ENCODE peak calls at places on chromosomes 1 and 21, in nine cellular contexts. Z is right atrium auricular region; F is endothelial cell of umbilical vein; D is pancreas; O is fibroblast of mammary gland; Y is CD8-positive, alpha-beta T cell; K is BE2C; Q is BJ; J is AG10803. S is an unnamed sample.

GRCh38 chr21:26977741-26978140 is 10.9 kb upstream of the ADAMTS5 start:
- DNase-seq in Z (no peak), F (no peak), D (no peak), O (peak), Y (no peak), K (no peak), Q (no peak), J (peak), S (no peak)

GRCh38 chr1:214337536-214337935 is 56.6 kb downstream of the SMYD2 start:
- DNase-seq in Z (no peak), F (peak), D (no peak), O (peak), Y (no peak), K (no peak), Q (peak), J (peak), S (peak)

GRCh38 chr1:234154320-234155251 is 218.7 kb upstream of the COA6 start:
- DNase-seq in Z (no peak), F (peak), D (no peak), O (peak), Y (no peak), K (peak), Q (peak), J (peak), S (peak)

GRCh38 chr1:185966487-185966886 is 232.3 kb downstream of the HMCN1 start:
- DNase-seq in Z (no peak), F (peak), D (no peak), O (no peak), Y (no peak), K (no peak), Q (no peak), J (peak), S (no peak)

GRCh38 chr1:30001452-30002039 is 721.8 kb downstream of the MATN1 start:
- DNase-seq in Z (no peak), F (no peak), D (no peak), O (no peak), Y (no peak), K (no peak), Q (no peak), J (no peak), S (no peak)

GRCh38 chr1:50476800-50477199 is 53.6 kb upstream of the DMRTA2 start:
- DNase-seq in Z (no peak), F (no peak), D (no peak), O (no peak), Y (no peak), K (no peak), Q (no peak), J (no peak), S (no peak)

GRCh38 chr1:195663549-195664280 is 944.5 kb downstream of the KCNT2 start:
- DNase-seq in Z (no peak), F (no peak), D (no peak), O (peak), Y (no peak), K (no peak), Q (peak), J (peak), S (peak)

GRCh38 chr1:2574350-2574749 is 12.2 kb upstream of the PRXL2B start:
- DNase-seq in Z (no peak), F (no peak), D (no peak), O (no peak), Y (no peak), K (no peak), Q (no peak), J (peak), S (no peak)

GRCh38 chr1:203367051-203367450 is 16.1 kb upstream of the FMOD start:
- DNase-seq in Z (no peak), F (no peak), D (no peak), O (no peak), Y (no peak), K (no peak), Q (no peak), J (no peak), S (no peak)

GRCh38 chr21:26280715-26281310 is 110.2 kb upstream of the APP start:
- DNase-seq in Z (no peak), F (no peak), D (no peak), O (peak), Y (no peak), K (peak), Q (no peak), J (peak), S (no peak)

GRCh38 chr1:199463521-199464127 is 563.9 kb upstream of the NR5A2 start:
- DNase-seq in Z (no peak), F (peak), D (peak), O (peak), Y (no peak), K (peak), Q (peak), J (peak), S (peak)

GRCh38 chr1:1132042-1132927 is 16.4 kb upstream of the C1orf159 start:
- DNase-seq in Z (no peak), F (no peak), D (no peak), O (no peak), Y (no peak), K (no peak), Q (no peak), J (no peak), S (no peak)

GRCh38 chr21:14734191-14734590 is 188.1 kb upstream of the SAMSN1 start:
- DNase-seq in Z (no peak), F (no peak), D (no peak), O (no peak), Y (no peak), K (no peak), Q (no peak), J (no peak), S (no peak)

GRCh38 chr1:56709269-56709880 is 64.3 kb downstream of the PRKAA2 start:
- DNase-seq in Z (no peak), F (peak), D (no peak), O (peak), Y (no peak), K (no peak), Q (no peak), J (peak), S (peak)

GRCh38 chr1:20476260-20477038 is 9.6 kb downstream of the CAMK2N1 start:
- DNase-seq in Z (no peak), F (no peak), D (peak), O (no peak), Y (no peak), K (peak), Q (no peak), J (no peak), S (no peak)

GRCh38 chr1:10217748-10218441 is 7.5 kb downstream of the KIF1B start:
- DNase-seq in Z (peak), F (peak), D (no peak), O (peak), Y (no peak), K (no peak), Q (no peak), J (peak), S (no peak)

GRCh38 chr1:10943991-10944730 is 68.3 kb upstream of the TARDBP start:
- DNase-seq in Z (no peak), F (peak), D (no peak), O (peak), Y (no peak), K (peak), Q (no peak), J (peak), S (peak)

GRCh38 chr1:242556276-242556675 is 31.8 kb upstream of the PLD5 start:
- DNase-seq in Z (no peak), F (no peak), D (no peak), O (no peak), Y (no peak), K (no peak), Q (no peak), J (no peak), S (no peak)

GRCh38 chr1:64082459-64082858 is 121.0 kb upstream of the UBE2U start:
- DNase-seq in Z (no peak), F (no peak), D (no peak), O (peak), Y (no peak), K (no peak), Q (no peak), J (peak), S (no peak)

GRCh38 chr1:7404046-7404742 is 366.9 kb upstream of the VAMP3 start:
- DNase-seq in Z (peak), F (no peak), D (no peak), O (no peak), Y (no peak), K (no peak), Q (no peak), J (no peak), S (no peak)

GRCh38 chr1:32798679-32799416 is 18.3 kb downstream of the YARS1 start:
- DNase-seq in Z (no peak), F (no peak), D (no peak), O (no peak), Y (no peak), K (peak), Q (no peak), J (no peak), S (no peak)

GRCh38 chr21:21385404-21385803 is 387.2 kb downstream of the NCAM2 start:
- DNase-seq in Z (no peak), F (no peak), D (no peak), O (no peak), Y (no peak), K (no peak), Q (no peak), J (no peak), S (no peak)

GRCh38 chr1:116886532-116886931 is 23.2 kb upstream of the PTGFRN start:
- DNase-seq in Z (no peak), F (peak), D (no peak), O (peak), Y (no peak), K (no peak), Q (no peak), J (peak), S (no peak)

GRCh38 chr1:24596401-24596880 is 40.6 kb downstream of the NCMAP start:
- DNase-seq in Z (no peak), F (no peak), D (no peak), O (no peak), Y (no peak), K (no peak), Q (no peak), J (no peak), S (no peak)

GRCh38 chr1:6962956-6963915 is 178.0 kb downstream of the CAMTA1 start:
- DNase-seq in Z (peak), F (peak), D (peak), O (peak), Y (peak), K (no peak), Q (no peak), J (no peak), S (no peak)

GRCh38 chr1:17188217-17188616 is 16.7 kb upstream of the PADI1 start:
- DNase-seq in Z (no peak), F (no peak), D (no peak), O (no peak), Y (no peak), K (no peak), Q (no peak), J (no peak), S (no peak)

GRCh38 chr1:106620521-106620954 is 435.9 kb upstream of the PRMT6 start:
- DNase-seq in Z (no peak), F (no peak), D (no peak), O (peak), Y (no peak), K (no peak), Q (no peak), J (peak), S (peak)

GRCh38 chr1:206556047-206556747 is 48.9 kb downstream of the RASSF5 start:
- DNase-seq in Z (no peak), F (no peak), D (no peak), O (no peak), Y (no peak), K (no peak), Q (no peak), J (no peak), S (no peak)

GRCh38 chr1:22778842-22779520 is 68.3 kb downstream of the EPHB2 start:
- DNase-seq in Z (no peak), F (no peak), D (no peak), O (no peak), Y (no peak), K (no peak), Q (no peak), J (no peak), S (no peak)

GRCh38 chr1:97989094-97989680 is 68.4 kb upstream of the DPYD start:
- DNase-seq in Z (no peak), F (no peak), D (no peak), O (peak), Y (no peak), K (no peak), Q (no peak), J (peak), S (no peak)

GRCh38 chr1:178060789-178061556 is 32.9 kb upstream of the RASAL2 start:
- DNase-seq in Z (no peak), F (no peak), D (peak), O (peak), Y (no peak), K (no peak), Q (peak), J (peak), S (peak)

GRCh38 chr1:212970085-212970484 is 19.7 kb downstream of the VASH2 start:
- DNase-seq in Z (no peak), F (no peak), D (no peak), O (no peak), Y (no peak), K (no peak), Q (no peak), J (no peak), S (no peak)

GRCh38 chr1:60575326-60575874 is 501.8 kb upstream of the C1orf87 start:
- DNase-seq in Z (no peak), F (no peak), D (no peak), O (no peak), Y (no peak), K (no peak), Q (no peak), J (no peak), S (no peak)

GRCh38 chr1:63873751-63874150 is 99.9 kb downstream of the ROR1 start:
- DNase-seq in Z (no peak), F (peak), D (no peak), O (peak), Y (no peak), K (no peak), Q (no peak), J (peak), S (peak)

GRCh38 chr21:42562816-42563215 is 49.2 kb downstream of the SLC37A1 start:
- DNase-seq in Z (no peak), F (no peak), D (no peak), O (no peak), Y (no peak), K (no peak), Q (no peak), J (no peak), S (no peak)

GRCh38 chr1:70504176-70504820 is 93.2 kb downstream of the CTH start:
- DNase-seq in Z (no peak), F (peak), D (no peak), O (peak), Y (no peak), K (peak), Q (no peak), J (peak), S (no peak)

GRCh38 chr21:32920474-32920873 is 105.3 kb upstream of the OLIG2 start:
- DNase-seq in Z (no peak), F (no peak), D (no peak), O (no peak), Y (no peak), K (no peak), Q (no peak), J (no peak), S (no peak)

GRCh38 chr21:32918467-32919140 is 107.1 kb upstream of the OLIG2 start:
- DNase-seq in Z (no peak), F (no peak), D (no peak), O (no peak), Y (no peak), K (no peak), Q (no peak), J (no peak), S (no peak)

GRCh38 chr21:32925098-32925497 is 100.6 kb upstream of the OLIG2 start:
- DNase-seq in Z (no peak), F (no peak), D (no peak), O (no peak), Y (no peak), K (no peak), Q (no peak), J (no peak), S (no peak)

GRCh38 chr21:32917392-32918135 is 108.2 kb upstream of the OLIG2 start:
- DNase-seq in Z (no peak), F (no peak), D (no peak), O (no peak), Y (no peak), K (no peak), Q (no peak), J (peak), S (peak)

GRCh38 chr21:32921632-32922230 is 104.0 kb upstream of the OLIG2 start:
- DNase-seq in Z (no peak), F (peak), D (no peak), O (peak), Y (peak), K (peak), Q (no peak), J (no peak), S (no peak)
- TF ChIP-seq CTCF in Z (peak), F (peak), D (no peak), O (peak), Y (peak), K (peak), Q (peak), J (peak), S (peak)

DNA sequence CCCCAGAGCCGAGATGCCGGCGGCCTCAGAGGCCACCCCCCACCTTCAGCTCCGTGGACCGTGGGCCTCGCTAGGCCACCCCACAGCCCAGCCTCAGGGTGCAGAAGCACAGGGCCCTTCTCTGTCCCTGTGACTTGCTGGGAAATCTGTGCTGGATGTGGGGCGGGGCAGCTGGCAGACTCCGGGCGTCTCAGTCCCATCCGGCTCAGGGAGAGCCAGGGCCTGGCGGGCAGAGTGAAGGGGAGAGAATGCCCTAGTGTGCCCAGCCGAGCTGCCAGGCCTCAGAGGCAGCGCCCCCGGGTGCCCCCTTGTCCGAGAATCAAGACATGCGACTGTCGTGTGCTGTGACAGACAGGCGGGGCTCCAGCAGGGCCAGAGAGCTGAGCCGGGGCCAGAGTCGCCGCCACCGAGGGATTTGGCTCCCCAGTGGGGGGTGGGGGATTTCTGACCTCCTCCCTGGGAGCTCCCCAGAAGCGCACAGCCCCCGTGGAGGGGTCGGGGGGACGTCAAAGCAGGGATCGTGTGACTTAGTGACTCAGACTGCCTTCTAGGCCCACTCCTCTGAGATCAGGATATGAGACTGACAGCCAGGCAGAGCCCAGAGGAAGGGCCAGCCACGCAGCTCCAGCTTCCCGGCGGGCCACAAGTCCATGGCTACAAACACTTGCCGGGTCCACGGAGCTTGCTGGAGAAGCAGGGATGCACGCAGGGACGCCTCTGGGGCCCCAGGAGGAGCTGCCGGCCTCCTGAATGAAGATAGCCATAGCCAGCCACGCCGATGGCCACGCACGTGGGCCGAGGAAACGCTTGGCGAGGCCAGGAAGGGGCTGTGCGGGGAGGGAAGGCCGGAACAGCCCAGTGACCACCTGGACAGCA is 11.9 kb downstream of the COL6A1 start:
- DNase-seq in Z (peak), F (no peak), D (peak), O (peak), Y (no peak), K (peak), Q (no peak), J (no peak), S (no peak)
- H3K4me3 ChIP-seq in Z (no peak), F (no peak), D (no peak), O (no peak), Y (no peak), K (no peak), Q (no peak), J (peak), S (no peak)

GRCh38 chr1:169130683-169131082 is 24.2 kb downstream of the ATP1B1 start:
- DNase-seq in Z (no peak), F (no peak), D (no peak), O (no peak), Y (no peak), K (no peak), Q (no peak), J (no peak), S (no peak)

GRCh38 chr1:169137357-169137756 is 30.9 kb downstream of the ATP1B1 start:
- DNase-seq in Z (no peak), F (no peak), D (no peak), O (no peak), Y (no peak), K (no peak), Q (no peak), J (no peak), S (no peak)

GRCh38 chr1:169133228-169133576 is 26.7 kb downstream of the ATP1B1 start:
- DNase-seq in Z (no peak), F (no peak), D (no peak), O (no peak), Y (no peak), K (no peak), Q (no peak), J (no peak), S (no peak)

GRCh38 chr1:169132512-169133227 is 26.2 kb downstream of the ATP1B1 start:
- DNase-seq in Z (no peak), F (no peak), D (no peak), O (no peak), Y (no peak), K (no peak), Q (no peak), J (no peak), S (no peak)

GRCh38 chr1:169133801-169134558 is 27.5 kb downstream of the ATP1B1 start:
- DNase-seq in Z (no peak), F (no peak), D (no peak), O (peak), Y (no peak), K (no peak), Q (no peak), J (peak), S (no peak)
- TF ChIP-seq CTCF in Z (peak), F (no peak), D (peak), O (peak), Y (no peak), K (peak), Q (peak), J (peak), S (peak)

GRCh38 chr1:35769188-35769758 is 505 bp downstream of the CLSPN start:
- DNase-seq in Z (peak), F (peak), D (peak), O (peak), Y (peak), K (peak), Q (peak), J (peak), S (peak)
- H3K4me3 ChIP-seq in Z (peak), F (peak), D (peak), O (peak), Y (peak), K (peak), Q (peak), J (peak), S (peak)